ENCODE peak calls at places on chromosomes 11 and 22, in nine cellular contexts. A is left cardiac atrium, U is NCI-H1417, Q is osteoblast, E is WTC11, K is progenitor cell of endocrine pancreas, R is mucosa of gallbladder, G is hepatic stellate cell, O is NCI-H345. L is an unnamed sample.

GRCh38 chr11:36056160-36056751 is 112.4 kb downstream of the LDLRAD3 start:
- DNase-seq in A (no peak), U (peak), Q (no peak), E (peak), K (no peak), R (no peak), G (peak), O (peak), L (no peak)

GRCh38 chr11:501683-502287 is 5.3 kb downstream of the RNH1 start:
- DNase-seq in A (no peak), U (no peak), Q (peak), E (no peak), K (no peak), R (no peak), G (no peak), O (no peak), L (no peak)

GRCh38 chr11:31651822-31652221 is 142.3 kb downstream of the ELP4 start:
- DNase-seq in A (no peak), U (no peak), Q (no peak), E (no peak), K (no peak), R (no peak), G (no peak), O (no peak), L (no peak)

GRCh38 chr11:110026823-110027626 is 66.2 kb upstream of the ZC3H12C start:
- DNase-seq in A (no peak), U (no peak), Q (no peak), E (no peak), K (no peak), R (peak), G (no peak), O (no peak), L (no peak)

GRCh38 chr11:9849384-9849783 is 185.5 kb downstream of the SWAP70 start:
- DNase-seq in A (no peak), U (no peak), Q (no peak), E (no peak), K (no peak), R (no peak), G (no peak), O (no peak), L (no peak)

GRCh38 chr11:124892750-124893454 is 4.8 kb downstream of the ROBO4 start:
- DNase-seq in A (no peak), U (no peak), Q (peak), E (no peak), K (no peak), R (no peak), G (peak), O (no peak), L (no peak)

GRCh38 chr11:47248304-47248663 is 330 bp downstream of the ACP2 start:
- DNase-seq in A (no peak), U (no peak), Q (peak), E (no peak), K (no peak), R (no peak), G (no peak), O (no peak), L (no peak)

GRCh38 chr11:103940542-103940941 is 95.9 kb upstream of the DDI1 start:
- DNase-seq in A (no peak), U (peak), Q (no peak), E (no peak), K (no peak), R (no peak), G (no peak), O (no peak), L (no peak)

GRCh38 chr22:41482319-41482935 is 13.5 kb downstream of the ACO2 start:
- DNase-seq in A (no peak), U (no peak), Q (peak), E (no peak), K (no peak), R (no peak), G (peak), O (no peak), L (no peak)

GRCh38 chr11:120564573-120565301 is 53.2 kb downstream of the GRIK4 start:
- DNase-seq in A (peak), U (peak), Q (peak), E (peak), K (no peak), R (no peak), G (peak), O (no peak), L (no peak)

GRCh38 chr11:46643986-46644385 is 26.6 kb downstream of the ATG13 start:
- DNase-seq in A (no peak), U (no peak), Q (no peak), E (no peak), K (no peak), R (no peak), G (no peak), O (no peak), L (no peak)

L was measured in smooth muscle cell of the brain vasculature.